ENCODE peak calls at places on chromosomes 16 and 17, in ten cellular contexts. One of them, this sample, is unnamed.

GRCh38 chr16:27701381-27701780 is 151.4 kb downstream of the KATNIP start:
- DNase-seq in cardiac muscle cell: no peak
- DNase-seq in aorta: no peak
- DNase-seq in Peyer's patch: no peak
- DNase-seq in colonic mucosa: no peak
- DNase-seq in iPS DF 6.9: no peak
- DNase-seq in heart left ventricle: no peak
- DNase-seq in HCT116: no peak
- DNase-seq in IMR-90: no peak
- DNase-seq in left ventricle myocardium inferior: no peak
- DNase-seq in this sample: no peak

GRCh38 chr17:20010099-20010863 is 1.1 kb downstream of the SPECC1 start:
- DNase-seq in cardiac muscle cell: peak; percentile 71
- DNase-seq in aorta: peak; percentile 65
- DNase-seq in Peyer's patch: no peak
- DNase-seq in colonic mucosa: peak; percentile 31
- DNase-seq in iPS DF 6.9: no peak
- DNase-seq in heart left ventricle: peak; percentile 36
- DNase-seq in HCT116: peak; percentile 54
- DNase-seq in IMR-90: peak; percentile 61
- DNase-seq in left ventricle myocardium inferior: peak; percentile 28
- DNase-seq in this sample: no peak

GRCh38 chr17:29563816-29564215 is 3.0 kb downstream of the ABHD15 start:
- DNase-seq in cardiac muscle cell: no peak
- DNase-seq in aorta: no peak
- DNase-seq in Peyer's patch: no peak
- DNase-seq in colonic mucosa: no peak
- DNase-seq in iPS DF 6.9: no peak
- DNase-seq in heart left ventricle: no peak
- DNase-seq in HCT116: no peak
- DNase-seq in IMR-90: no peak
- DNase-seq in left ventricle myocardium inferior: no peak
- DNase-seq in this sample: no peak

GRCh38 chr17:61279476-61280145 is 120.0 kb upstream of the TBX2 start:
- DNase-seq in cardiac muscle cell: no peak
- DNase-seq in aorta: no peak
- DNase-seq in Peyer's patch: no peak
- DNase-seq in colonic mucosa: no peak
- DNase-seq in iPS DF 6.9: no peak
- DNase-seq in heart left ventricle: no peak
- DNase-seq in HCT116: no peak
- DNase-seq in IMR-90: peak; percentile 54
- DNase-seq in left ventricle myocardium inferior: no peak
- DNase-seq in this sample: no peak

GRCh38 chr17:77800832-77801231 is 157.7 kb upstream of the TNRC6C start:
- DNase-seq in cardiac muscle cell: no peak
- DNase-seq in aorta: no peak
- DNase-seq in Peyer's patch: peak; percentile 6
- DNase-seq in colonic mucosa: no peak
- DNase-seq in iPS DF 6.9: no peak
- DNase-seq in heart left ventricle: no peak
- DNase-seq in HCT116: no peak
- DNase-seq in IMR-90: no peak
- DNase-seq in left ventricle myocardium inferior: no peak
- DNase-seq in this sample: no peak

GRCh38 chr16:2156025-2156848 is 655 bp downstream of the TRAF7 start:
- DNase-seq in cardiac muscle cell: peak; percentile 74
- DNase-seq in aorta: peak; percentile 58
- DNase-seq in Peyer's patch: no peak
- DNase-seq in colonic mucosa: peak; percentile 39
- DNase-seq in iPS DF 6.9: no peak
- DNase-seq in heart left ventricle: no peak
- DNase-seq in HCT116: no peak
- DNase-seq in IMR-90: peak; percentile 76
- DNase-seq in left ventricle myocardium inferior: no peak
- DNase-seq in this sample: no peak

GRCh38 chr16:62034236-62035114 is 1.8 kb downstream of the CDH8 start:
- DNase-seq in cardiac muscle cell: no peak
- DNase-seq in aorta: no peak
- DNase-seq in Peyer's patch: no peak
- DNase-seq in colonic mucosa: no peak
- DNase-seq in iPS DF 6.9: no peak
- DNase-seq in heart left ventricle: no peak
- DNase-seq in HCT116: no peak
- DNase-seq in IMR-90: no peak
- DNase-seq in left ventricle myocardium inferior: no peak
- DNase-seq in this sample: no peak

GRCh38 chr17:7971651-7972050 is 30.8 kb upstream of the GUCY2D start:
- DNase-seq in cardiac muscle cell: no peak
- DNase-seq in aorta: no peak
- DNase-seq in Peyer's patch: no peak
- DNase-seq in colonic mucosa: no peak
- DNase-seq in iPS DF 6.9: no peak
- DNase-seq in heart left ventricle: no peak
- DNase-seq in HCT116: no peak
- DNase-seq in IMR-90: no peak
- DNase-seq in left ventricle myocardium inferior: no peak
- DNase-seq in this sample: no peak

GRCh38 chr17:83061586-83061985 is 17.8 kb upstream of the METRNL start:
- DNase-seq in cardiac muscle cell: no peak
- DNase-seq in aorta: no peak
- DNase-seq in Peyer's patch: peak; percentile 22
- DNase-seq in colonic mucosa: no peak
- DNase-seq in iPS DF 6.9: no peak
- DNase-seq in heart left ventricle: peak; percentile 5
- DNase-seq in HCT116: no peak
- DNase-seq in IMR-90: no peak
- DNase-seq in left ventricle myocardium inferior: no peak
- DNase-seq in this sample: no peak

GRCh38 chr16:85515830-85516397 is 97.2 kb upstream of the GSE1 start:
- DNase-seq in cardiac muscle cell: no peak
- DNase-seq in aorta: no peak
- DNase-seq in Peyer's patch: no peak
- DNase-seq in colonic mucosa: no peak
- DNase-seq in iPS DF 6.9: no peak
- DNase-seq in heart left ventricle: no peak
- DNase-seq in HCT116: no peak
- DNase-seq in IMR-90: no peak
- DNase-seq in left ventricle myocardium inferior: no peak
- DNase-seq in this sample: no peak

GRCh38 chr16:3983081-3983520 is 102.6 kb upstream of the CREBBP start:
- DNase-seq in cardiac muscle cell: peak; percentile 74
- DNase-seq in aorta: peak; percentile 77
- DNase-seq in Peyer's patch: peak; percentile 78
- DNase-seq in colonic mucosa: peak; percentile 77
- DNase-seq in iPS DF 6.9: peak; percentile 61
- DNase-seq in heart left ventricle: peak; percentile 74
- DNase-seq in HCT116: peak; percentile 60
- DNase-seq in IMR-90: peak; percentile 69
- DNase-seq in left ventricle myocardium inferior: peak; percentile 65
- DNase-seq in this sample: no peak

GRCh38 chr17:67027031-67027628 is 17.2 kb upstream of the CACNG1 start:
- DNase-seq in cardiac muscle cell: no peak
- DNase-seq in aorta: no peak
- DNase-seq in Peyer's patch: no peak
- DNase-seq in colonic mucosa: no peak
- DNase-seq in iPS DF 6.9: no peak
- DNase-seq in heart left ventricle: peak; percentile 35
- DNase-seq in HCT116: no peak
- DNase-seq in IMR-90: peak; percentile 17
- DNase-seq in left ventricle myocardium inferior: peak; percentile 50
- DNase-seq in this sample: no peak

GRCh38 chr16:27374231-27374793 is 27.7 kb upstream of the IL21R start:
- DNase-seq in cardiac muscle cell: no peak
- DNase-seq in aorta: no peak
- DNase-seq in Peyer's patch: no peak
- DNase-seq in colonic mucosa: no peak
- DNase-seq in iPS DF 6.9: no peak
- DNase-seq in heart left ventricle: peak; percentile 14
- DNase-seq in HCT116: no peak
- DNase-seq in IMR-90: no peak
- DNase-seq in left ventricle myocardium inferior: no peak
- DNase-seq in this sample: no peak

GRCh38 chr16:4753227-4753626 is 13.7 kb downstream of the ZNF500 start:
- DNase-seq in cardiac muscle cell: no peak
- DNase-seq in aorta: no peak
- DNase-seq in Peyer's patch: no peak
- DNase-seq in colonic mucosa: no peak
- DNase-seq in iPS DF 6.9: no peak
- DNase-seq in heart left ventricle: no peak
- DNase-seq in HCT116: no peak
- DNase-seq in IMR-90: no peak
- DNase-seq in left ventricle myocardium inferior: no peak
- DNase-seq in this sample: no peak

GRCh38 chr16:31382485-31383161 is 10.5 kb upstream of the ITGAD start:
- DNase-seq in cardiac muscle cell: peak; percentile 81
- DNase-seq in aorta: peak; percentile 85
- DNase-seq in Peyer's patch: peak; percentile 79
- DNase-seq in colonic mucosa: peak; percentile 59
- DNase-seq in iPS DF 6.9: peak; percentile 27
- DNase-seq in heart left ventricle: peak; percentile 71
- DNase-seq in HCT116: peak; percentile 33
- DNase-seq in IMR-90: peak; percentile 40
- DNase-seq in left ventricle myocardium inferior: peak; percentile 63
- DNase-seq in this sample: peak; percentile 40

GRCh38 chr17:57080708-57081107 is 4.3 kb upstream of the AKAP1 start:
- DNase-seq in cardiac muscle cell: peak; percentile 10
- DNase-seq in aorta: no peak
- DNase-seq in Peyer's patch: no peak
- DNase-seq in colonic mucosa: no peak
- DNase-seq in iPS DF 6.9: no peak
- DNase-seq in heart left ventricle: no peak
- DNase-seq in HCT116: no peak
- DNase-seq in IMR-90: peak; percentile 13
- DNase-seq in left ventricle myocardium inferior: no peak
- DNase-seq in this sample: no peak

DNA sequence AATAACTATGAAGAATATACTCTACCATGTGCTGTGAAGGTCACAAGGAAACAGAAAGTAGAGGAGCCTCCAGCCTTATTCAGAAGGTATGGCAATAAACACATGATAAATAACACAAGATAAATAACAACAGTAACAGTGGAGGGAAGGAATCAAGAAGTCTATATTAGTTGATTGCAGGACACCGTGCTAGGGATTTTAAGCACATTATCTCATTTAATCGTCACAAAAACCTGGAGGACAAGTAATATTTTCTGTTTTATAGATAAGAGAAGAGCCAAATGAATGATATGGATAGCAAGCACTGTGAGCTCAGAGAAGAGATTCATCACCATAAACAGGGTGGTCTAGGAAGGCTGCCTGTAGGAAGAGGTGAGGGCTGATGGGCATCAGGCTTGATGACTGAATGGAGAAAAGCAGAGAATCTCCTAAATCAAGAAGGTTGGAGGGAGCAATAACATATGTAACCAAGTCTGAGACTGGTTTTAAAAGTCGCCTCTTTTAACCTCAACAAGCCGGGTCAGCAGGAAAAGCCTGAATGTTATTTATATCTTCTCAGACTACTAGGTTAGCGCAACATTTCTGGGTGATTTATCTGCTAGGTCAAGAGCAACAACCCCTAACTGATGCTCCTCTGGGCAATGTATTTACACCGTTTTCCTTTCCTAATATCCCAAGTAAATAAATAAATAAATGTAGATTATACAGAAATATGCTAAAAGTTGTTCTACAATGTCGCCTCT is 8.3 kb downstream of the TOM1L2 start:
- DNase-seq in cardiac muscle cell: no peak
- DNase-seq in aorta: no peak
- DNase-seq in Peyer's patch: no peak
- DNase-seq in colonic mucosa: no peak
- DNase-seq in iPS DF 6.9: no peak
- DNase-seq in heart left ventricle: no peak
- DNase-seq in HCT116: no peak
- DNase-seq in IMR-90: no peak
- DNase-seq in left ventricle myocardium inferior: no peak
- DNase-seq in this sample: no peak
- H3K4me3 ChIP-seq in cardiac muscle cell: no peak overlapping the region
- H3K4me3 ChIP-seq in aorta: no peak overlapping the region
- H3K4me3 ChIP-seq in Peyer's patch: no peak overlapping the region
- H3K4me3 ChIP-seq in colonic mucosa: no peak overlapping the region
- H3K4me3 ChIP-seq in iPS DF 6.9: no peak overlapping the region
- H3K4me3 ChIP-seq in heart left ventricle: no peak overlapping the region
- H3K4me3 ChIP-seq in HCT116: no peak overlapping the region
- H3K4me3 ChIP-seq in IMR-90: no peak overlapping the region
- H3K4me3 ChIP-seq in left ventricle myocardium inferior: no peak overlapping the region
- H3K4me3 ChIP-seq in this sample: no peak overlapping the region

DNA sequence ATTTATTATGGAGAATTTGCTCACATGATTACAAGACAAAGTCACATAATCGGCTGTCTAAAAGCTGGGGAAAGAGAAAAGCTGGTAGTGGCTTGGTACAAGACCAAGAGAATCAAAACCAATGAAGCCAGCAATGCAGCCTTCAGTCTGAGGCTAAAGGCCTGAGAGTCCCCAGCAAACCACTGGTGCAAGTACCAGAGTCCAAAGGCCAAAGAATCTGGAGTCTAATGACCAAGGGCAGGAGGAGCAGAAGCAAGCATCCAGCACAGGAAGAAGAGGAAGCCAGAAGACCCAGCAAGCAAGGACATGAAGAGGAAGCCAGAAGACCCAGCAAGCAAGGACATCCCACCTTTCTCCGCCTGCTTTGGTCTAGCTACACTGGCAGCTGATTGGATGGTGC is 250.6 kb upstream of the SALL1 start:
- DNase-seq in cardiac muscle cell: no peak
- DNase-seq in aorta: no peak
- DNase-seq in Peyer's patch: no peak
- DNase-seq in colonic mucosa: no peak
- DNase-seq in iPS DF 6.9: no peak
- DNase-seq in heart left ventricle: no peak
- DNase-seq in HCT116: no peak
- DNase-seq in IMR-90: no peak
- DNase-seq in left ventricle myocardium inferior: no peak
- DNase-seq in this sample: no peak
- H3K27ac ChIP-seq in cardiac muscle cell: no peak overlapping the region
- H3K27ac ChIP-seq in aorta: no peak overlapping the region
- H3K27ac ChIP-seq in Peyer's patch: no peak overlapping the region
- H3K27ac ChIP-seq in colonic mucosa: no peak overlapping the region
- H3K27ac ChIP-seq in iPS DF 6.9: no peak overlapping the region
- H3K27ac ChIP-seq in heart left ventricle: no peak overlapping the region
- H3K27ac ChIP-seq in HCT116: no peak overlapping the region
- H3K27ac ChIP-seq in IMR-90: no peak overlapping the region
- H3K27ac ChIP-seq in left ventricle myocardium inferior: no peak overlapping the region
- H3K27ac ChIP-seq in this sample: no peak overlapping the region

GRCh38 chr16:89442588-89442987 is 47.8 kb downstream of the ANKRD11 start:
- DNase-seq in cardiac muscle cell: no peak
- DNase-seq in aorta: no peak
- DNase-seq in Peyer's patch: no peak
- DNase-seq in colonic mucosa: no peak
- DNase-seq in iPS DF 6.9: no peak
- DNase-seq in heart left ventricle: no peak
- DNase-seq in HCT116: no peak
- DNase-seq in IMR-90: no peak
- DNase-seq in left ventricle myocardium inferior: no peak
- DNase-seq in this sample: no peak
- H3K4me1 ChIP-seq in cardiac muscle cell: peaks cover 53% of the 10 kb centered on the region
- H3K4me1 ChIP-seq in aorta: no peaks in the 10 kb centered on the region
- H3K4me1 ChIP-seq in Peyer's patch: peaks cover 24% of the 10 kb centered on the region
- H3K4me1 ChIP-seq in colonic mucosa: peaks cover 40% of the 10 kb centered on the region
- H3K4me1 ChIP-seq in iPS DF 6.9: peaks cover 14% of the 10 kb centered on the region
- H3K4me1 ChIP-seq in heart left ventricle: peaks cover 60% of the 10 kb centered on the region
- H3K4me1 ChIP-seq in HCT116: peaks cover 40% of the 10 kb centered on the region
- H3K4me1 ChIP-seq in IMR-90: peaks cover 53% of the 10 kb centered on the region
- H3K4me1 ChIP-seq in left ventricle myocardium inferior: peaks cover 98% of the 10 kb centered on the region
- H3K4me1 ChIP-seq in this sample: peaks cover 100% of the 10 kb centered on the region

GRCh38 chr16:77501260-77501659 is 66.4 kb upstream of the ADAMTS18 start:
- DNase-seq in cardiac muscle cell: no peak
- DNase-seq in aorta: no peak
- DNase-seq in Peyer's patch: no peak
- DNase-seq in colonic mucosa: no peak
- DNase-seq in iPS DF 6.9: no peak
- DNase-seq in heart left ventricle: no peak
- DNase-seq in HCT116: no peak
- DNase-seq in IMR-90: no peak
- DNase-seq in left ventricle myocardium inferior: no peak
- DNase-seq in this sample: no peak
- H3K4me3 ChIP-seq in cardiac muscle cell: no peak overlapping the region
- H3K4me3 ChIP-seq in aorta: no peak overlapping the region
- H3K4me3 ChIP-seq in Peyer's patch: no peak overlapping the region
- H3K4me3 ChIP-seq in colonic mucosa: no peak overlapping the region
- H3K4me3 ChIP-seq in iPS DF 6.9: no peak overlapping the region
- H3K4me3 ChIP-seq in heart left ventricle: no peak overlapping the region
- H3K4me3 ChIP-seq in HCT116: no peak overlapping the region
- H3K4me3 ChIP-seq in IMR-90: no peak overlapping the region
- H3K4me3 ChIP-seq in left ventricle myocardium inferior: no peak overlapping the region
- H3K4me3 ChIP-seq in this sample: no peak overlapping the region